ENCODE peak calls at places on chromosomes 1 and 21, in nine cellular contexts. R is T-helper 17 cell; Z is ACHN; I is NK-92 treated with Interleukin-12 subunit alpha and Interleukin-12 subunit beta, amount 100 ng/mL, for 24 hours; J is GDM1; D is islet precursor cell; Q is NCI-H460; P is skeletal muscle cell; H is fibroblast of gingiva. G is an unnamed sample.

GRCh38 chr1:190328361-190328760 is 149.3 kb downstream of the BRINP3 start:
- DNase-seq in R (no peak), Z (no peak), I (no peak), J (no peak), D (no peak), Q (no peak), P (no peak), H (no peak), G (no peak)

GRCh38 chr1:23169727-23170335 is 1.2 kb upstream of the LUZP1 start:
- DNase-seq in R (no peak), Z (no peak), I (no peak), J (peak; percentile 89), D (peak; percentile 57), Q (no peak), P (peak; percentile 99), H (peak; percentile 97), G (peak; percentile 19)

GRCh38 chr21:36684957-36685714 is 13.8 kb upstream of the SIM2 start:
- DNase-seq in R (no peak), Z (no peak), I (no peak), J (no peak), D (no peak), Q (no peak), P (no peak), H (no peak), G (no peak)

GRCh38 chr1:81584398-81584797 is 216.3 kb upstream of the ADGRL2 start:
- DNase-seq in R (no peak), Z (no peak), I (no peak), J (no peak), D (no peak), Q (no peak), P (no peak), H (peak; percentile 48), G (no peak)

GRCh38 chr1:217554849-217555248 is 76.0 kb downstream of the GPATCH2 start:
- DNase-seq in R (no peak), Z (no peak), I (no peak), J (no peak), D (no peak), Q (no peak), P (no peak), H (no peak), G (no peak)

GRCh38 chr1:76198452-76198851 is 123.9 kb downstream of the ST6GALNAC3 start:
- DNase-seq in R (no peak), Z (no peak), I (no peak), J (no peak), D (no peak), Q (no peak), P (no peak), H (no peak), G (no peak)

GRCh38 chr1:67441183-67441582 is 11.0 kb upstream of the SERBP1 start:
- DNase-seq in R (no peak), Z (no peak), I (no peak), J (no peak), D (no peak), Q (no peak), P (peak; percentile 33), H (peak; percentile 55), G (no peak)

GRCh38 chr1:245512980-245513578 is 358.3 kb downstream of the KIF26B start:
- DNase-seq in R (no peak), Z (peak; percentile 75), I (no peak), J (no peak), D (no peak), Q (no peak), P (no peak), H (no peak), G (no peak)

GRCh38 chr1:31666290-31666963 is 21.8 kb upstream of the PEF1 start:
- DNase-seq in R (no peak), Z (no peak), I (no peak), J (no peak), D (no peak), Q (peak; percentile 26), P (no peak), H (no peak), G (no peak)

GRCh38 chr1:116740726-116741125 is 13.5 kb upstream of the CD2 start:
- DNase-seq in R (no peak), Z (no peak), I (no peak), J (no peak), D (no peak), Q (no peak), P (no peak), H (no peak), G (no peak)

GRCh38 chr21:37780991-37781983 is 135.0 kb downstream of the KCNJ6 start:
- DNase-seq in R (no peak), Z (no peak), I (no peak), J (no peak), D (no peak), Q (no peak), P (no peak), H (no peak), G (no peak)

GRCh38 chr1:110538921-110539320 is 19.9 kb upstream of the KCNA10 start:
- DNase-seq in R (no peak), Z (peak; percentile 47), I (no peak), J (no peak), D (no peak), Q (no peak), P (no peak), H (no peak), G (no peak)

GRCh38 chr1:160741597-160742348 is 2.7 kb downstream of the SLAMF7 start:
- DNase-seq in R (no peak), Z (no peak), I (peak; percentile 26), J (no peak), D (no peak), Q (no peak), P (no peak), H (no peak), G (no peak)

GRCh38 chr1:64956733-64957441 is 9.5 kb downstream of the JAK1 start:
- DNase-seq in R (no peak), Z (no peak), I (peak; percentile 19), J (no peak), D (no peak), Q (no peak), P (no peak), H (no peak), G (peak; percentile 19)

GRCh38 chr1:45660336-45660735 is 26.0 kb downstream of the GPBP1L1 start:
- DNase-seq in R (no peak), Z (no peak), I (no peak), J (no peak), D (no peak), Q (no peak), P (no peak), H (no peak), G (no peak)

GRCh38 chr1:235515844-235516512 is 11.7 kb upstream of the B3GALNT2 start:
- DNase-seq in R (no peak), Z (no peak), I (no peak), J (no peak), D (no peak), Q (no peak), P (no peak), H (no peak), G (no peak)

GRCh38 chr1:234605983-234606730 is 3.8 kb downstream of the IRF2BP2 start:
- DNase-seq in R (no peak), Z (peak; percentile 42), I (no peak), J (no peak), D (no peak), Q (no peak), P (no peak), H (no peak), G (peak; percentile 40)

GRCh38 chr1:159877695-159878444 is 15.4 kb upstream of the VSIG8 start:
- DNase-seq in R (no peak), Z (no peak), I (no peak), J (no peak), D (no peak), Q (no peak), P (no peak), H (no peak), G (no peak)

GRCh38 chr1:213829806-213830205 is 158.0 kb upstream of the PROX1 start:
- DNase-seq in R (no peak), Z (no peak), I (no peak), J (no peak), D (no peak), Q (no peak), P (no peak), H (no peak), G (no peak)

GRCh38 chr21:45054162-45054926 is 20.0 kb upstream of the ADARB1 start:
- DNase-seq in R (no peak), Z (no peak), I (no peak), J (no peak), D (no peak), Q (no peak), P (no peak), H (no peak), G (no peak)

GRCh38 chr1:32919811-32920733 is 18.9 kb upstream of the TMEM54 start:
- DNase-seq in R (no peak), Z (peak; percentile 31), I (no peak), J (no peak), D (no peak), Q (no peak), P (peak; percentile 92), H (no peak), G (no peak)

GRCh38 chr1:1779691-1780597 is 1.7 kb upstream of the NADK start:
- DNase-seq in R (peak; percentile 32), Z (no peak), I (peak; percentile 73), J (peak; percentile 45), D (no peak), Q (peak; percentile 34), P (no peak), H (peak; percentile 69), G (peak; percentile 53)

GRCh38 chr1:191629836-191630235 is 528.4 kb upstream of the RGS18 start:
- DNase-seq in R (no peak), Z (no peak), I (no peak), J (no peak), D (peak; percentile 54), Q (no peak), P (no peak), H (no peak), G (no peak)

GRCh38 chr1:27542463-27543273 is 52.7 kb upstream of the WASF2 start:
- DNase-seq in R (no peak), Z (peak; percentile 50), I (peak; percentile 24), J (no peak), D (peak; percentile 95), Q (no peak), P (no peak), H (peak; percentile 67), G (no peak)

GRCh38 chr1:43949663-43950062 is 2.9 kb downstream of the IPO13 start:
- DNase-seq in R (no peak), Z (no peak), I (no peak), J (no peak), D (no peak), Q (no peak), P (no peak), H (no peak), G (no peak)

GRCh38 chr1:76867342-76868130 is at the start of gene ST6GALNAC5:
- DNase-seq in R (no peak), Z (peak; percentile 15), I (no peak), J (no peak), D (peak; percentile 59), Q (no peak), P (no peak), H (no peak), G (no peak)

GRCh38 chr1:110672001-110672752 is 2.6 kb downstream of the KCNA3 start:
- DNase-seq in R (peak; percentile 66), Z (no peak), I (peak; percentile 80), J (no peak), D (no peak), Q (no peak), P (no peak), H (peak; percentile 2), G (peak; percentile 50)

GRCh38 chr1:192477630-192478029 is 97.9 kb upstream of the RGS1 start:
- DNase-seq in R (no peak), Z (peak; percentile 68), I (no peak), J (peak; percentile 30), D (no peak), Q (peak; percentile 69), P (no peak), H (peak; percentile 41), G (no peak)

GRCh38 chr1:147078606-147079399 is 93.5 kb downstream of the PRKAB2 start:
- DNase-seq in R (no peak), Z (no peak), I (no peak), J (no peak), D (no peak), Q (no peak), P (no peak), H (no peak), G (no peak)

GRCh38 chr1:25198731-25199231 is 33.5 kb downstream of the SYF2 start:
- DNase-seq in R (no peak), Z (no peak), I (no peak), J (no peak), D (no peak), Q (no peak), P (no peak), H (peak; percentile 36), G (no peak)

G was measured in T-cell.